ENCODE peak calls at places on chromosome 14, in five cellular contexts. One of them, this sample, is unnamed.

GRCh38 chr14:23034498-23035302 is at the start of gene PSMB5:
- DNase-seq in GM23338: peak; percentile 98
- DNase-seq in uterus: peak; percentile 87
- DNase-seq in right lobe of liver: peak; percentile 86
- DNase-seq in IMR-90: peak; percentile 96
- DNase-seq in this sample: peak; percentile 95

GRCh38 chr14:74077401-74077800 is 6.9 kb downstream of the ALDH6A1 start:
- DNase-seq in uterus: no peak
- DNase-seq in IMR-90: no peak
- DNase-seq in GM23338: no peak
- DNase-seq in right lobe of liver: no peak
- DNase-seq in this sample: no peak

GRCh38 chr14:94338023-94338422 is 14.9 kb upstream of the SERPINA6 start:
- DNase-seq in IMR-90: no peak
- DNase-seq in GM23338: no peak
- DNase-seq in right lobe of liver: no peak
- DNase-seq in uterus: no peak
- DNase-seq in this sample: no peak

GRCh38 chr14:102544745-102545460 is 35.3 kb upstream of the ANKRD9 start:
- DNase-seq in GM23338: peak; percentile 59
- DNase-seq in IMR-90: no peak
- DNase-seq in uterus: no peak
- DNase-seq in right lobe of liver: no peak
- DNase-seq in this sample: no peak

GRCh38 chr14:23512156-23512555 is 39.4 kb downstream of the ZFHX2 start:
- DNase-seq in right lobe of liver: no peak
- DNase-seq in GM23338: peak; percentile 13
- DNase-seq in IMR-90: no peak
- DNase-seq in uterus: no peak
- DNase-seq in this sample: no peak

GRCh38 chr14:90344920-90345557 is 13.3 kb upstream of the NRDE2 start:
- DNase-seq in GM23338: no peak
- DNase-seq in uterus: no peak
- DNase-seq in IMR-90: peak; percentile 11
- DNase-seq in right lobe of liver: no peak
- DNase-seq in this sample: no peak

GRCh38 chr14:23297096-23297495 is 5.6 kb downstream of the PPP1R3E start:
- DNase-seq in right lobe of liver: no peak
- DNase-seq in uterus: no peak
- DNase-seq in GM23338: no peak
- DNase-seq in IMR-90: no peak
- DNase-seq in this sample: no peak

GRCh38 chr14:32507029-32507984 is 178.2 kb downstream of the AKAP6 start:
- DNase-seq in right lobe of liver: no peak
- DNase-seq in GM23338: no peak
- DNase-seq in uterus: no peak
- DNase-seq in IMR-90: peak; percentile 90
- DNase-seq in this sample: peak; percentile 76

GRCh38 chr14:100709252-100709955 is 17.3 kb upstream of the DLK1 start:
- DNase-seq in uterus: peak; percentile 50
- DNase-seq in GM23338: peak; percentile 46
- DNase-seq in right lobe of liver: no peak
- DNase-seq in IMR-90: peak; percentile 10
- DNase-seq in this sample: no peak

GRCh38 chr14:70086685-70087379 is 101.9 kb downstream of the SLC8A3 start:
- DNase-seq in IMR-90: peak; percentile 54
- DNase-seq in uterus: no peak
- DNase-seq in GM23338: peak; percentile 74
- DNase-seq in right lobe of liver: peak; percentile 46
- DNase-seq in this sample: peak; percentile 49

GRCh38 chr14:96215845-96216244 is 11.2 kb downstream of the BDKRB2 start:
- DNase-seq in GM23338: no peak
- DNase-seq in uterus: no peak
- DNase-seq in IMR-90: no peak
- DNase-seq in right lobe of liver: no peak
- DNase-seq in this sample: no peak

GRCh38 chr14:103765526-103765925 is 49.9 kb downstream of the ZFYVE21 start:
- DNase-seq in right lobe of liver: no peak
- DNase-seq in GM23338: no peak
- DNase-seq in uterus: no peak
- DNase-seq in IMR-90: no peak
- DNase-seq in this sample: no peak

GRCh38 chr14:58272589-58273372 is 25.6 kb upstream of the ARID4A start:
- DNase-seq in uterus: no peak
- DNase-seq in IMR-90: peak; percentile 53
- DNase-seq in right lobe of liver: no peak
- DNase-seq in GM23338: peak; percentile 24
- DNase-seq in this sample: peak; percentile 53

GRCh38 chr14:93160353-93160801 is 24.3 kb downstream of the MOAP1 start:
- DNase-seq in IMR-90: no peak
- DNase-seq in GM23338: peak; percentile 73
- DNase-seq in right lobe of liver: no peak
- DNase-seq in uterus: no peak
- DNase-seq in this sample: peak; percentile 2

GRCh38 chr14:23544511-23545447 is 6.8 kb downstream of the ZFHX2 start:
- DNase-seq in uterus: no peak
- DNase-seq in right lobe of liver: no peak
- DNase-seq in IMR-90: no peak
- DNase-seq in GM23338: peak; percentile 94
- DNase-seq in this sample: no peak

GRCh38 chr14:78840898-78841297 is 670.7 kb downstream of the NRXN3 start:
- DNase-seq in IMR-90: no peak
- DNase-seq in right lobe of liver: no peak
- DNase-seq in uterus: no peak
- DNase-seq in GM23338: no peak
- DNase-seq in this sample: no peak

GRCh38 chr14:78835909-78836308 is 665.7 kb downstream of the NRXN3 start:
- DNase-seq in right lobe of liver: no peak
- DNase-seq in GM23338: no peak
- DNase-seq in uterus: no peak
- DNase-seq in IMR-90: no peak
- DNase-seq in this sample: no peak

GRCh38 chr14:78835052-78835451 is 664.9 kb downstream of the NRXN3 start:
- DNase-seq in uterus: no peak
- DNase-seq in IMR-90: no peak
- DNase-seq in right lobe of liver: no peak
- DNase-seq in GM23338: no peak
- DNase-seq in this sample: no peak

DNA sequence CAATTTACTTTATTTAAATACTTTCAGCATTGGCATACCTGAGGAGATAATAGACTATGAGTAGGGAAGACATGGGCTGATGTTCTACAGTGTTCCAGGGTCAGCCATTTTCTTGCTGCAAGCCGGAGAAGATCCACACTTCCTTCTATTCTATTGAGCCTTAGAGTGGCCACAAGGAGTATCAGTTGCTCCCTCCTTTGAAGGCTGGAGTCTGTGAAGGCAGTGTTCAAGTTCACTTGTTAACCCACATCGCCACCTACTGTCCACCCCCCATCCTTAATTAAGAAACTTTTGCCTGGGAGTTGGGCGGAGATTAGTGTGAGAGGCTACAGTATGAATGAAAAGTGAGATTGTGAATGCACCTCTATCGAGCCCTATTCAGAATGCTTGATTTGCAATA is 666.6 kb downstream of the NRXN3 start:
- DNase-seq in GM23338: peak; percentile 89
- DNase-seq in uterus: no peak
- DNase-seq in IMR-90: peak; percentile 52
- DNase-seq in right lobe of liver: no peak
- DNase-seq in this sample: peak; percentile 51
- TF ChIP-seq CTCF in GM23338: peak; percentile 83
- TF ChIP-seq CTCF in uterus: peak; percentile 50
- TF ChIP-seq CTCF in IMR-90: peak; percentile 37
- TF ChIP-seq CTCF in right lobe of liver: peak; percentile 28
- TF ChIP-seq CTCF in this sample: peak; percentile 73

GRCh38 chr14:61526405-61527312 is 168.7 kb upstream of the HIF1A start:
- DNase-seq in uterus: no peak
- DNase-seq in right lobe of liver: peak; percentile 54
- DNase-seq in IMR-90: no peak
- DNase-seq in GM23338: no peak
- DNase-seq in this sample: no peak
- H3K27ac ChIP-seq in uterus: peak overlapping the region; percentile 57
- H3K27ac ChIP-seq in right lobe of liver: peak overlapping the region; percentile 85
- H3K27ac ChIP-seq in IMR-90: peak overlapping the region; percentile 47
- H3K27ac ChIP-seq in GM23338: no peak overlapping the region
- H3K27ac ChIP-seq in this sample: peak overlapping the region; percentile 83

DNA sequence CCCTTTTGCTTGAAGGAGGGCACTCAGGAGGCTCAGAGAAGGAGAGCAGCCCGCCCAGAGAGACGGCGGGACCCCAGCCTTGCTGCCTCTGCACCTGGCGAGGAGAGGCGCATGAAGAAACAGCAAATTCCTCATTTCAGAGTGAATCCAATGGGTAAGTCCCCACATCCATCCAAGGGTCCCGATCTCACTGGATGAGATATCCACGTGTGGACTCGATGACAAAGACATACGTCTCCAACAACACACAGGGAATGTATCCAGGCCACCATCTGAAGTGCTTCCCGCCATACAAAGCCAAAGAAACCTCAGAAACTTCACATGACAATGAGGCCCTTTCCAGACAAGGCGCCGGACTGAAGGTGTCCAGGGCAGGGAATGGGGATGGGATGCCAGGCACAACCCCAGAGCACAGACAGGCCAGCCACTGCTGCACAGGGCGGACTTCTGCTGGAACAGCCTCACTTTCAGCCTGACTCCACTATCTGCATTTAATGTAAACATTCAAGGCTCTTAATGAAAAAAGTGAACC is 14.5 kb downstream of the CCDC88C start:
- DNase-seq in IMR-90: no peak
- DNase-seq in GM23338: peak; percentile 30
- DNase-seq in uterus: no peak
- DNase-seq in right lobe of liver: no peak
- DNase-seq in this sample: no peak
- H3K4me3 ChIP-seq in IMR-90: no peak overlapping the region
- H3K4me3 ChIP-seq in GM23338: no peak overlapping the region
- H3K4me3 ChIP-seq in uterus: no peak overlapping the region
- H3K4me3 ChIP-seq in right lobe of liver: no peak overlapping the region
- H3K4me3 ChIP-seq in this sample: no peak overlapping the region

DNA sequence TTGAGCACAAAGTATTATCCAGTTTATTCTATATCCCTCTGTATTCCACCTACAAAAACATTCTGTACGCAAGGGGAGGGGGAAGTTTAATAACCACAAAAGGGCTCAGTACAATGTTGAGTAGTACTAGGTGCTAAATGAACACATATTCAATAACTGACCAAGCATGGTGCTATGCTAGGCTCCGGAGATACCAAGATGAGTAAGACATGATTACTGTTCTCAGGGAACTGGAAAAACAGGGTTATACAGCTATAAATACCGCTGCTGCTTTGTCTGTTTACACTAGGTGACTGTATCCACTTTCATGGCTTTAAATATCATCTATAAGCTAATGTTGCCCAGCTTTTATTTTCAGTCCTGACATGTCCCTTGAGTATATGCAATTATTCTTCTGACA is 135.8 kb downstream of the INSM2 start:
- DNase-seq in GM23338: no peak
- DNase-seq in IMR-90: peak; percentile 87
- DNase-seq in right lobe of liver: no peak
- DNase-seq in uterus: no peak
- DNase-seq in this sample: peak; percentile 82
- TF ChIP-seq CTCF in GM23338: no peak
- TF ChIP-seq CTCF in IMR-90: no peak
- TF ChIP-seq CTCF in right lobe of liver: no peak
- TF ChIP-seq CTCF in uterus: no peak
- TF ChIP-seq CTCF in this sample: no peak

DNA sequence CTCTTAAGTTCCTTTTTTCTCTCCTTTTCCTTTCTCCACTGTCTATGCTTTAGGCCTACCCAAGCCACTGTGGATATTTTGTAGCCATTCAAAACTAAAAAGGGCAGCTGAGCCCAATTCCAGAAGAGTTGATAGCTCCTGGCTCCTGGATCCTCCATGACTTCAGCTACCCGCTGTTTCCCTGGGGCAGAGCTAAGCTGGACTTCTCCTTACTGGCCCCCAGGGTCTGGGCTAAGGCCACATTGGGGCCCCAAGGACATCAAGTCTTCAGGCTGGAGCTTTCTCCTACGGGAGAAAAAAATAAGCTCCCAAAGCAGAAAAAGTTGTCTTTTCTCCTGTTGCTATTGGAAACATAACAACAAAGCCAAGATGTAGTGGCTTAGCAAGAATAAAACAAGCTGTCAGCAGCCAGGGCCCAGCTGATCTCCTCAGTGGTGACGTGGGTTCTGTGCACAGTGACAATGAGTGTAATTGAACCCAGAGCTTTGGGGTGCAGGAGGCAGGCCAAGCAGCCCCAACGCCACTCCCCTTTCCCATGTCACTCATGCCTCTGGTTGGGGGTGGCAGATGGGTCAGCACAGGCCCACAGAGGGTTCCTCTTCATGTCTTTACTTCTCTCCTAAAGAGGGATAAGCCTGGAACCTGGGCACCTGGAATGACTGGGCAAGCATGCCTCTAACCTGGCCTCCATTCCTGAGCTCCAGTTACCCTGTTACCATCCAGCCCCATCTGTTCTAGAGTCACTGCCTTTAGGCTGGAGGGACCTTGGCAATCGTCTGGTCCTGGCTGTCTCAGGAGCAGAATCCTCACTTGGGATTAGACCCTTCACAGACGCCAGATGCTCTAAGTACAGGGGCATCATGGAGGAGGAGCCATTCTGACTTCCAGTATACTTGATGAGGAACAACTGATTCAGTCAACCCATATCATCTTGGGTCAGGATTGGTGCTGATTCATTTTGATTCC is 171.2 kb downstream of the ZFP36L1 start:
- DNase-seq in GM23338: no peak
- DNase-seq in IMR-90: peak; percentile 79
- DNase-seq in right lobe of liver: no peak
- DNase-seq in uterus: no peak
- DNase-seq in this sample: peak; percentile 78
- H3K27ac ChIP-seq in GM23338: no peak overlapping the region
- H3K27ac ChIP-seq in IMR-90: no peak overlapping the region
- H3K27ac ChIP-seq in right lobe of liver: no peak overlapping the region
- H3K27ac ChIP-seq in uterus: peak overlapping the region; percentile 71
- H3K27ac ChIP-seq in this sample: no peak overlapping the region

GRCh38 chr14:85536835-85537195 is 6.9 kb downstream of the FLRT2 start:
- DNase-seq in IMR-90: peak; percentile 53
- DNase-seq in right lobe of liver: no peak
- DNase-seq in GM23338: no peak
- DNase-seq in uterus: no peak
- DNase-seq in this sample: no peak

GRCh38 chr14:85535916-85536834 is 6.2 kb downstream of the FLRT2 start:
- DNase-seq in GM23338: peak; percentile 50
- DNase-seq in IMR-90: peak; percentile 79
- DNase-seq in right lobe of liver: no peak
- DNase-seq in uterus: no peak
- DNase-seq in this sample: no peak

GRCh38 chr14:85537526-85537925 is 7.6 kb downstream of the FLRT2 start:
- DNase-seq in right lobe of liver: no peak
- DNase-seq in uterus: no peak
- DNase-seq in GM23338: no peak
- DNase-seq in IMR-90: no peak
- DNase-seq in this sample: no peak

GRCh38 chr14:85539510-85539909 is 9.6 kb downstream of the FLRT2 start:
- DNase-seq in GM23338: no peak
- DNase-seq in IMR-90: no peak
- DNase-seq in uterus: no peak
- DNase-seq in right lobe of liver: no peak
- DNase-seq in this sample: no peak

GRCh38 chr14:85538636-85539035 is 8.7 kb downstream of the FLRT2 start:
- DNase-seq in uterus: no peak
- DNase-seq in IMR-90: no peak
- DNase-seq in right lobe of liver: no peak
- DNase-seq in GM23338: no peak
- DNase-seq in this sample: no peak
- H3K4me3 ChIP-seq in uterus: no peak overlapping the region
- H3K4me3 ChIP-seq in IMR-90: no peak overlapping the region
- H3K4me3 ChIP-seq in right lobe of liver: no peak overlapping the region
- H3K4me3 ChIP-seq in GM23338: no peak overlapping the region
- H3K4me3 ChIP-seq in this sample: no peak overlapping the region